ENCODE peak calls at places on chromosome 9, in five cellular contexts. R, M, T, F and E are unnamed samples.

GRCh38 chr9:99445920-99446319 is 223.8 kb downstream of the SEC61B start:
- DNase-seq in R (no peak), M (no peak), T (no peak), F (no peak), E (no peak)

GRCh38 chr9:35629597-35629996 is 11.4 kb upstream of the CD72 start:
- DNase-seq in R (no peak), M (no peak), T (no peak), F (no peak), E (no peak)

GRCh38 chr9:130268521-130269131 is 3.1 kb downstream of the HMCN2 start:
- DNase-seq in R (no peak), M (no peak), T (no peak), F (no peak), E (no peak)

GRCh38 chr9:76704601-76705204 is 59.5 kb upstream of the PCA3 start:
- DNase-seq in R (no peak), M (peak; percentile 57), T (peak; percentile 97), F (peak; percentile 93), E (peak; percentile 89)

GRCh38 chr9:78004478-78005229 is 27.0 kb downstream of the GNAQ start:
- DNase-seq in R (no peak), M (peak; percentile 55), T (peak; percentile 33), F (peak; percentile 30), E (no peak)

GRCh38 chr9:92097997-92098482 is 17.2 kb downstream of the SPTLC1 start:
- DNase-seq in R (no peak), M (no peak), T (peak; percentile 71), F (peak; percentile 30), E (peak; percentile 87)

GRCh38 chr9:128439273-128439672 is 16.5 kb upstream of the ODF2 start:
- DNase-seq in R (no peak), M (no peak), T (no peak), F (no peak), E (no peak)

GRCh38 chr9:89223398-89223977 is 44.9 kb upstream of the SHC3 start:
- DNase-seq in R (no peak), M (no peak), T (no peak), F (no peak), E (no peak)

GRCh38 chr9:88237454-88238280 is 99.4 kb upstream of the SPATA31C2 start:
- DNase-seq in R (no peak), M (no peak), T (no peak), F (no peak), E (no peak)

GRCh38 chr9:36401179-36401740 is 1.2 kb upstream of the RNF38 start:
- DNase-seq in R (no peak), M (peak; percentile 96), T (peak; percentile 74), F (peak; percentile 61), E (peak; percentile 85)

GRCh38 chr9:26888271-26888670 is 4.3 kb downstream of the CAAP1 start:
- DNase-seq in R (no peak), M (no peak), T (no peak), F (peak; percentile 4), E (no peak)

GRCh38 chr9:134860510-134860909 is 20.1 kb upstream of the FCN2 start:
- DNase-seq in R (no peak), M (no peak), T (no peak), F (no peak), E (no peak)

GRCh38 chr9:112378441-112379176 is 1.3 kb upstream of the HSDL2 start:
- DNase-seq in R (no peak), M (no peak), T (no peak), F (no peak), E (no peak)

GRCh38 chr9:130846487-130847305 is 11.6 kb downstream of the ABL1 start:
- DNase-seq in R (no peak), M (no peak), T (peak; percentile 83), F (peak; percentile 80), E (peak; percentile 85)

GRCh38 chr9:109311731-109312130 is 9.1 kb downstream of the EPB41L4B start:
- DNase-seq in R (no peak), M (no peak), T (no peak), F (no peak), E (no peak)

GRCh38 chr9:93261735-93262523 is 78.0 kb downstream of the WNK2 start:
- DNase-seq in R (no peak), M (no peak), T (no peak), F (no peak), E (no peak)

GRCh38 chr9:137828527-137829259 is 48.9 kb upstream of the CACNA1B start:
- DNase-seq in R (no peak), M (peak; percentile 63), T (peak; percentile 21), F (peak; percentile 18), E (peak; percentile 5)

GRCh38 chr9:99356512-99356971 is 134.5 kb downstream of the SEC61B start:
- DNase-seq in R (no peak), M (no peak), T (no peak), F (no peak), E (no peak)

GRCh38 chr9:83449981-83450380 is 88.2 kb downstream of the FRMD3 start:
- DNase-seq in R (no peak), M (no peak), T (no peak), F (no peak), E (no peak)

GRCh38 chr9:91500509-91501011 is 76.9 kb upstream of the NFIL3 start:
- DNase-seq in R (no peak), M (no peak), T (peak; percentile 81), F (peak; percentile 95), E (peak; percentile 93)

GRCh38 chr9:90915693-90916092 is 114.1 kb downstream of the SYK start:
- DNase-seq in R (no peak), M (peak; percentile 34), T (peak; percentile 17), F (peak; percentile 37), E (peak; percentile 32)

GRCh38 chr9:127545196-127546124 is 66.6 kb upstream of the STXBP1 start:
- DNase-seq in R (no peak), M (peak; percentile 95), T (peak; percentile 65), F (peak; percentile 56), E (peak; percentile 91)

GRCh38 chr9:132780230-132781007 is 97.7 kb downstream of the AK8 start:
- DNase-seq in R (no peak), M (no peak), T (peak; percentile 5), F (no peak), E (no peak)

GRCh38 chr9:137492464-137493162 is 33.5 kb upstream of the NSMF start:
- DNase-seq in R (no peak), M (peak; percentile 81), T (no peak), F (no peak), E (no peak)